ENCODE peak calls at places on chromosomes 3 and 15, in eight cellular contexts. E is cerebellum; Y is EH; K is NCI-H1092 treated with DMSO at 0.1 percent for 48 hours; Q is activated CD4-positive, alpha-beta memory T cell treated with anti-CD3 and anti-CD28 coated beads for 36 hours; R is kidney glomerular epithelial cell; S is activated naive CD8-positive, alpha-beta T cell treated with anti-CD3 and anti-CD28 coated beads, Interleukin-2, amount 50 U/mL, for 24 hours; W is amniotic stem cell. C is an unnamed sample.
A peak's percentile ranks its signal among the peaks of the same experiment; 100 is the strongest.

GRCh38 chr15:69666441-69666882 is 213.8 kb downstream of the RPLP1 start:
- DNase-seq in E (no peak), Y (peak; percentile 8), K (no peak), Q (peak; percentile 61), R (peak; percentile 33), S (peak; percentile 32), W (no peak), C (peak; percentile 73)

GRCh38 chr15:71082803-71083202 is 32.5 kb upstream of the THSD4 start:
- DNase-seq in E (no peak), Y (no peak), K (no peak), Q (no peak), R (no peak), S (no peak), W (no peak), C (no peak)

GRCh38 chr3:33664195-33664594 is 53.9 kb downstream of the CLASP2 start:
- DNase-seq in E (no peak), Y (peak; percentile 89), K (no peak), Q (no peak), R (no peak), S (no peak), W (no peak), C (peak; percentile 15)

GRCh38 chr3:177777699-177778098 is 580.4 kb upstream of the TBL1XR1 start:
- DNase-seq in E (peak; percentile 11), Y (peak; percentile 68), K (peak; percentile 83), Q (peak; percentile 61), R (peak; percentile 49), S (peak; percentile 45), W (no peak), C (peak; percentile 37)

GRCh38 chr3:102629943-102630342 is 195.1 kb downstream of the ZPLD1 start:
- DNase-seq in E (no peak), Y (no peak), K (no peak), Q (no peak), R (no peak), S (no peak), W (no peak), C (no peak)

GRCh38 chr3:37526511-37526910 is 335.2 kb upstream of the CTDSPL start:
- DNase-seq in E (no peak), Y (peak; percentile 44), K (no peak), Q (no peak), R (no peak), S (no peak), W (no peak), C (no peak)

GRCh38 chr15:52642386-52643361 is 36.5 kb downstream of the ATOSA start:
- DNase-seq in E (no peak), Y (peak; percentile 90), K (no peak), Q (no peak), R (no peak), S (no peak), W (peak; percentile 32), C (no peak)

GRCh38 chr3:14406336-14406735 is 3.9 kb downstream of the SLC6A6 start:
- DNase-seq in E (no peak), Y (no peak), K (no peak), Q (no peak), R (peak; percentile 36), S (no peak), W (no peak), C (no peak)